ENCODE peak calls at places on chromosomes 13 and 19, in four cellular contexts. I is endothelial cell, N is choroid plexus epithelial cell, L is GM13976. T is an unnamed sample.

GRCh38 chr19:4624733-4625362 is 14.5 kb upstream of the TNFAIP8L1 start:
- DNase-seq in I (no peak), N (no peak), L (peak), T (peak)

GRCh38 chr19:42030605-42031004 is 36.6 kb upstream of the ATP1A3 start:
- DNase-seq in I (no peak), N (no peak), L (no peak), T (no peak)

GRCh38 chr19:24033962-24034342 is 53.0 kb upstream of the ZNF254 start:
- DNase-seq in I (peak), N (peak), L (peak), T (peak)

GRCh38 chr19:51141181-51141580 is 920 bp upstream of the SIGLEC7 start:
- DNase-seq in I (no peak), N (no peak), L (no peak), T (no peak)

GRCh38 chr13:32262165-32262564 is 53.0 kb downstream of the ZAR1L start:
- DNase-seq in I (no peak), N (no peak), L (no peak), T (no peak)

GRCh38 chr19:32692727-32693061 is 1.1 kb downstream of the NUDT19 start:
- DNase-seq in I (no peak), N (no peak), L (no peak), T (no peak)

GRCh38 chr13:99379856-99380255 is 72.7 kb upstream of the GPR183 start:
- DNase-seq in I (no peak), N (no peak), L (no peak), T (no peak)

GRCh38 chr13:111480503-111480902 is 160.1 kb downstream of the TEX29 start:
- DNase-seq in I (no peak), N (no peak), L (no peak), T (no peak)

GRCh38 chr13:49653478-49653877 is 25.2 kb downstream of the ARL11 start:
- DNase-seq in I (no peak), N (no peak), L (no peak), T (no peak)

GRCh38 chr19:23461120-23461519 is 65.8 kb upstream of the ZNF91 start:
- DNase-seq in I (no peak), N (no peak), L (no peak), T (no peak)

GRCh38 chr13:74003374-74003773 is 130.8 kb downstream of the KLF12 start:
- DNase-seq in I (no peak), N (peak), L (no peak), T (no peak)

GRCh38 chr19:11111117-11111770 is 22.0 kb downstream of the LDLR start:
- DNase-seq in I (no peak), N (no peak), L (no peak), T (no peak)

GRCh38 chr13:72726721-72727416 is 560 bp downstream of the MZT1 start:
- DNase-seq in I (peak), N (peak), L (peak), T (peak)

GRCh38 chr13:60396008-60396782 is 825 bp upstream of the TDRD3 start:
- DNase-seq in I (peak), N (peak), L (peak), T (peak)

GRCh38 chr13:37526710-37527446 is 71.7 kb downstream of the POSTN start:
- DNase-seq in I (no peak), N (peak), L (no peak), T (no peak)

GRCh38 chr19:1510442-1510806 is 2.4 kb downstream of the ADAMTSL5 start:
- DNase-seq in I (no peak), N (no peak), L (no peak), T (no peak)

DNA sequence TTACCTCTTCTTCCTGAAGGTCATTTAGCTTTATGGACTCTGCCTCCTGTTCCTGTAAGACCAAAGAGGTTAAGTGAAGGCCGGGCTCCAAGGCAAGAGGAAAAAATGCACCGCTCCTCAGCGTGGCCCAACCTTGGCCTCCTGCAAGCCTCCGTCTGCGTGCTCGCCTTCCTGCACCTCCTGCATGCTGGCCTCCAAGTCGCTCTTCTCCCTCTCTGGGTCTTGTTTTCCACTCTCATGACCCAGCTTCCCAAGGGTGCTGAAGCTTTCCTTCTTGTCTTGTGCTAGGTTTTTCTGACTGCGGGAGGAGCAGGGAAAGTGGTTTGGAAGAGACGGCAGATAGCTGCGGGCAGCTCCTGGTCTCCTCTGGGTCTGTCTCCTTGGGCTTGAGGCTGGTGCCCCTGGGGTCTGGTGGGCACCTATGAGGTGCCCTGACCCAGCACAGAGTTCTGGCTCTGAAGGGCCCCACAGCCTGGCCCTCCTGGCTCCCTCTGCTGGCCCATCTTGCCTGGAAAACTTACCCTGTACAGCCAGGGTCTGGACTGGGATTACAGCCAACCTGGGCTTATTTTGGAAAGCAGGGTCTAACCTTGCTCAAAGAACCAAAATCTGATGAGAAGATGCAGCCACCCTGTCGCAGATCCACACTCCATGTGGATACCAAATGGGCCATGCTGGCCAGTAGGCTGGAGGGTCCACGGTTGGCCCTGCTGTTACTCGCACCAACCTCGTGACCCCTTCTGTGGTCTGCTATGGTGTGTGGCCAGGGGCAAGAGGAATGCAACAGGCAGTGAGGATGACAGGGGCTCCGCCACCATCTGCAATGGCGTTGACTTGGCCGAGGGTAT is 5.2 kb downstream of the C13orf46 start:
- DNase-seq in I (no peak), N (no peak), L (no peak), T (no peak)
- TF ChIP-seq CTCF in I (no peak), N (peak), L (no peak), T (no peak)

GRCh38 chr13:44384778-44385177 is 11.2 kb downstream of the SERP2 start:
- DNase-seq in I (no peak), N (no peak), L (no peak), T (no peak)
- TF ChIP-seq CTCF in I (no peak), N (no peak), L (no peak), T (no peak)

GRCh38 chr13:41411536-41411935 is 45.8 kb upstream of the RGCC start:
- DNase-seq in I (peak), N (peak), L (peak), T (no peak)
- TF ChIP-seq CTCF in I (no peak), N (peak), L (no peak), T (peak)

DNA sequence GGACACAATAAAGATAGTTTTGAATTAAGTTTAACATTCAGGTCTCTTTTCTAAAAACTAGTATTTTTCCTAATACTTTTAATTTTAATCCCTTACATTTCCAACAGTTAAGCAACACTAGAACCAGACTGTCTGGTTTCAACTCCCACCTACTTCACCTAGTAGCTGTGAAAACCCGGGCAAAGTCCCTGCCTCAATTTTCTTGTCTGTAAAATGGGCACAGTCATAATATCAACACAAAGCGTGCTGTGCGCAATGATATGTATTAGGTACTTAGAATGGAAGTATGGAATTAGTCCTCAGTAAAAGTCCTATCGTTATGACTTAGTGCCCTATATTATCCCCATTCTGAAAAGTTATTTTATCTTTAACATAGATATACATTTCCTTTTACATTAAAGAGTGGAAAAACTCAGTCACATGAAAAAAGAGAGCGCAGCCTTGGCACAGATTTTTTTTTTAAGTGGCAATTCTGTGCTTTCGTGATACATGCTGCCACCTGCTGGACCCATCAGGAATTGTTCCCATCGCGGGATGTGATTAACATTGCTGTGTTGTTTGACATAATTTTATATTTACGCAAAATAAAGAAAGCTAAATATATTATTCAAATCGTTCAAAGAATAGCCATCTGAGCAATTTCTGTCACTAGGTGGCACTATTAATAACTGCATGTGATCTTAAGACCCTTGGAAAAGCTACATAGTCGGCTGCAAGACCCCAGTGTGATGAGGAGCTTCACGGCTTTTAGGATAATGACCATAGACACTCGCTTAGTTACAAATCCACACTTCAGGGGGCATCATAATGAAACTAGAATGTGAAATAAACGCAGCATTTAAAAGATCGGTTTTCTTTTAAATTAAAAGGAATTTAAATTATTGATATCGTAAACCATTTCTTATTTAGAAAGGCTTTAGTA is 59.9 kb downstream of the LIG4 start:
- DNase-seq in I (peak), N (peak), L (peak), T (peak)
- TF ChIP-seq CTCF in I (peak), N (peak), L (peak), T (peak)

GRCh38 chr13:97809576-97809975 is 143.9 kb upstream of the IPO5 start:
- DNase-seq in I (no peak), N (peak), L (no peak), T (peak)

DNA sequence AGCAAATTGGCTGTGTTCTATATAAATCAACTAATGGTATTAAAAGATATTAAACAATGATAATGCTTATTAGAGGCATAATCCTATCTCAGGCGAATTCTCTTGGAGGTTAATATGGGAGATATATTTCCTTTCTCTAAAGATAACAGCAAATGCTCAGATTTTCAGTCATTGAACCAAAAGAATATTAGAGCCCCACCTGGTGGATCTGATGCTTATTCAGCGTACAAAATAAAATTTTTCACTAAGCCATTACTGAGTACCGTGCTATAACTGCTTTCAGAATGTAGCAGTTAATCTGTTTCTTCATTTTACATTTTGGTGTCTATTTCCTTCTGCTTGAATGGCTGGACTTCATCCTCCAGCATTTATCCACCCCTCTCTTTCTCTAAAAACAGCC is 143.3 kb upstream of the IPO5 start:
- DNase-seq in I (no peak), N (peak), L (no peak), T (peak)
- TF ChIP-seq CTCF in I (peak), N (peak), L (no peak), T (peak)